ENCODE peak calls at places on chromosomes 11 and 22, in seven cellular contexts. Z is transverse colon, P is A549, W is HepG2, U is K562, O is esophagus muscularis mucosa, S is stomach. K is an unnamed sample.

GRCh38 chr11:64322925-64323260 is 5.0 kb downstream of the PRDX5 start:
- DNase-seq in Z (no peak), P (no peak), W (no peak), U (peak), O (no peak), S (no peak), K (no peak)

GRCh38 chr11:118928870-118929495 is 3.3 kb upstream of the BCL9L start:
- DNase-seq in Z (no peak), P (no peak), W (peak), U (peak), O (no peak), S (no peak), K (peak)

GRCh38 chr11:96969251-96969650 is 579.4 kb downstream of the JRKL start:
- DNase-seq in Z (no peak), P (no peak), W (no peak), U (no peak), O (no peak), S (no peak), K (no peak)

GRCh38 chr11:371716-372590 is 2.7 kb downstream of the B4GALNT4 start:
- DNase-seq in Z (no peak), P (no peak), W (no peak), U (no peak), O (no peak), S (no peak), K (no peak)

GRCh38 chr22:17769716-17770082 is 4.6 kb downstream of the BID start:
- DNase-seq in Z (peak), P (no peak), W (no peak), U (no peak), O (no peak), S (no peak), K (peak)

GRCh38 chr11:57546869-57547518 is 9.6 kb downstream of the SMTNL1 start:
- DNase-seq in Z (no peak), P (peak), W (peak), U (peak), O (no peak), S (no peak), K (no peak)

GRCh38 chr11:11237433-11237832 is 115.6 kb downstream of the CSNK2A3 start:
- DNase-seq in Z (no peak), P (no peak), W (no peak), U (no peak), O (no peak), S (no peak), K (no peak)

GRCh38 chr22:35685731-35686130 is 31.9 kb upstream of the APOL5 start:
- DNase-seq in Z (no peak), P (no peak), W (no peak), U (no peak), O (no peak), S (no peak), K (no peak)

GRCh38 chr22:28967969-28968368 is 84.6 kb downstream of the ZNRF3 start:
- DNase-seq in Z (no peak), P (no peak), W (no peak), U (no peak), O (no peak), S (no peak), K (no peak)

GRCh38 chr22:27029584-27030130 is 372.3 kb downstream of the MIAT start:
- DNase-seq in Z (no peak), P (no peak), W (no peak), U (no peak), O (no peak), S (no peak), K (no peak)

GRCh38 chr11:118212131-118212725 is 12.6 kb downstream of the JAML start:
- DNase-seq in Z (no peak), P (no peak), W (peak), U (no peak), O (no peak), S (peak), K (no peak)

GRCh38 chr22:20431520-20432237 is 5.9 kb downstream of the SCARF2 start:
- DNase-seq in Z (no peak), P (no peak), W (no peak), U (peak), O (no peak), S (no peak), K (peak)

GRCh38 chr11:64864473-64865285 is 13.7 kb downstream of the EHD1 start:
- DNase-seq in Z (peak), P (no peak), W (no peak), U (peak), O (peak), S (no peak), K (peak)

GRCh38 chr11:15842345-15842744 is 514.0 kb downstream of the SOX6 start:
- DNase-seq in Z (no peak), P (no peak), W (no peak), U (no peak), O (no peak), S (no peak), K (no peak)

GRCh38 chr11:132450631-132451030 is 1080.2 kb downstream of the NTM start:
- DNase-seq in Z (no peak), P (no peak), W (no peak), U (no peak), O (no peak), S (no peak), K (no peak)

GRCh38 chr11:60454212-60454611 is 1.4 kb upstream of the MS4A1 start:
- DNase-seq in Z (no peak), P (no peak), W (no peak), U (no peak), O (no peak), S (no peak), K (no peak)

GRCh38 chr11:109034341-109034696 is 369.4 kb downstream of the DDX10 start:
- DNase-seq in Z (no peak), P (no peak), W (no peak), U (no peak), O (peak), S (no peak), K (no peak)

GRCh38 chr22:20811171-20811570 is 37.3 kb downstream of the SERPIND1 start:
- DNase-seq in Z (no peak), P (no peak), W (no peak), U (no peak), O (no peak), S (no peak), K (no peak)

GRCh38 chr11:72263363-72263762 is 19.4 kb upstream of the PHOX2A start:
- DNase-seq in Z (no peak), P (no peak), W (no peak), U (peak), O (no peak), S (no peak), K (no peak)

GRCh38 chr22:39820266-39820665 is 73.3 kb downstream of the ENTHD1 start:
- DNase-seq in Z (no peak), P (peak), W (no peak), U (no peak), O (no peak), S (no peak), K (no peak)

GRCh38 chr11:75380716-75381420 is 18.4 kb upstream of the RPS3 start:
- DNase-seq in Z (peak), P (no peak), W (peak), U (no peak), O (no peak), S (no peak), K (peak)

GRCh38 chr11:110710520-110711381 is 1.5 kb downstream of the ARHGAP20 start:
- DNase-seq in Z (peak), P (no peak), W (peak), U (no peak), O (no peak), S (peak), K (peak)

GRCh38 chr22:19875061-19875530 is 20.4 kb upstream of the GNB1L start:
- DNase-seq in Z (no peak), P (no peak), W (no peak), U (no peak), O (no peak), S (no peak), K (peak)

GRCh38 chr11:74524501-74524900 is 31.0 kb upstream of the LIPT2 start:
- DNase-seq in Z (no peak), P (no peak), W (no peak), U (no peak), O (no peak), S (no peak), K (no peak)

GRCh38 chr22:36933629-36934028 is 20.2 kb downstream of the CSF2RB start:
- DNase-seq in Z (no peak), P (no peak), W (no peak), U (no peak), O (no peak), S (no peak), K (no peak)

GRCh38 chr11:64553554-64554201 is 37.3 kb upstream of the SLC22A12 start:
- DNase-seq in Z (peak), P (peak), W (peak), U (peak), O (no peak), S (peak), K (peak)

GRCh38 chr22:49406047-49406650 is 421.5 kb downstream of the BRD1 start:
- DNase-seq in Z (no peak), P (no peak), W (no peak), U (no peak), O (no peak), S (peak), K (peak)

GRCh38 chr11:44624761-44625221 is 59.3 kb downstream of the CD82 start:
- DNase-seq in Z (peak), P (no peak), W (no peak), U (no peak), O (peak), S (peak), K (peak)
- TF ChIP-seq POLR2A in Z (no peak), P (no peak), W (no peak), U (no peak), O (no peak), S (no peak), K (no peak)

DNA sequence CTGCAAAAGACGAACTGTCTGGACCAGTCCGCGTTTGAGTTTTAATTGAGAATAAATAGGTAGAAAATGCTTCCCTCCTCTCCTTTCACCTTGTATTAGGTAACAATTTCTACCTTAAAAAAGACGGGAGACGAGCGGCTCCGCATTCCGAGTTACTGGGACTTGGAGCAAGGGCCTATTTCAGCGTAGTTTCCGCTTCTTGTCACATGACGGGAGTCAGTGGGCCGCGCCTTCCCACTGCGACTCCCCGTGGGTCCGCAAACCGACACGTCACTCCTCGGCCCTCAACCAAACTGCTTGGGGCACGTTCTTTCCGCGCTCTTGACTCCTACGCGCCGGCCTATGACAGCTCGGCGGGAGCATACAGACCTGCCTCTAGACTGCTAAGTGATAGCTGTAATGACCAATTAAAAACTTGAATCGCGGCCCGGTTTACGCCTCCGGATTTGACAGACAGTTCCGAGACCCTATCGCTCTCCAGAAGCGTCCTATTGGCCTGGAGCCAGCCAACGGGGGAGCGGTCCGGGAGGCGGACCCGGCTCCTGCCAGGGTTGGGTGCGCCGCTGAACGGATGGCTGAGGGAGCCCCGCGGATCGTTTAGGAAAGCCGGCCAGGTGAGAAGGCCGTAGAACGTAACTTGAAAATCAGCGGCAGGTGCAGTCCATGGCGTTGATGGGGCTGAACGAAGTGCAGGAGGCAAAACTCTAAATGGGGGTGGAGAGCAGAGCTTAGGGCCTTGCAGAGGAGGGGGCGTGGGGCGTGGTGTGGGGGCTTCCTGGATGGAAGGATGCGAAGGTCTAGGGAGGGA is at the start of gene STT3A:
- DNase-seq in Z (peak), P (peak), W (peak), U (peak), O (peak), S (peak), K (peak)
- TF ChIP-seq EP300 in Z (no peak), P (no peak), W (peak), U (peak), O (no peak), S (no peak), K (no peak)

DNA sequence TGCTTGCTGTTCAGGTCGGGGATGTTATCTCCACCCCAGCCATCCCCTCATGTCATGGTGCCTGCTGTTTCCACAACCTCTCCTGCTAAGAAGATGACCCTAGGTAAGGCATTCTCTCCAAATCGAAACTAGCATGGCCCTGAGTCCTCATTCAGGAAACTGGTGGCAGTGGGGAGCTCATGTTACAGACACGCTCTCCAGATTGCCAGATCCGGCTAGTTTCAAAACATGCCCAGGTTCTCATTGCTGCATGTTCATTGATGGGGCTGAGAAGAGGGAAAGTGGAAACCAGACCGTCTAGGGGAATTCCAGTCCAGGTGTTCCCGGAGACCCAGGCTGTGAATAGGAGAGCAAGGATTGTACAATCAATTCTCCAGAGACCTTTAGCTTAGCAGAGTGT is 105.6 kb upstream of the KIRREL3 start:
- DNase-seq in Z (no peak), P (no peak), W (no peak), U (no peak), O (peak), S (no peak), K (no peak)
- TF ChIP-seq POLR2A in Z (no peak), P (no peak), W (no peak), U (no peak), O (no peak), S (no peak), K (no peak)

GRCh38 chr11:47987781-47988180 is 7.4 kb downstream of the PTPRJ start:
- DNase-seq in Z (peak), P (no peak), W (no peak), U (no peak), O (no peak), S (peak), K (peak)

GRCh38 chr11:47983464-47984397 is 3.4 kb downstream of the PTPRJ start:
- DNase-seq in Z (no peak), P (no peak), W (no peak), U (no peak), O (no peak), S (no peak), K (no peak)

GRCh38 chr11:47987310-47987709 is 7.0 kb downstream of the PTPRJ start:
- DNase-seq in Z (no peak), P (no peak), W (no peak), U (no peak), O (no peak), S (no peak), K (no peak)

GRCh38 chr11:47986219-47986618 is 5.9 kb downstream of the PTPRJ start:
- DNase-seq in Z (no peak), P (no peak), W (no peak), U (no peak), O (no peak), S (no peak), K (no peak)

GRCh38 chr11:47986742-47987141 is 6.4 kb downstream of the PTPRJ start:
- DNase-seq in Z (no peak), P (no peak), W (no peak), U (no peak), O (no peak), S (no peak), K (no peak)
- TF ChIP-seq EP300 in Z (no peak), P (no peak), W (no peak), U (no peak), O (no peak), S (no peak), K (no peak)

GRCh38 chr22:22689621-22690345 is 45.4 kb downstream of the GGTLC2 start:
- DNase-seq in Z (no peak), P (no peak), W (no peak), U (no peak), O (no peak), S (no peak), K (peak)

GRCh38 chr22:22684605-22685561 is 40.5 kb downstream of the GGTLC2 start:
- DNase-seq in Z (peak), P (no peak), W (no peak), U (peak), O (no peak), S (no peak), K (peak)

GRCh38 chr22:22691055-22691454 is 46.6 kb downstream of the GGTLC2 start:
- DNase-seq in Z (no peak), P (no peak), W (no peak), U (no peak), O (no peak), S (no peak), K (no peak)

GRCh38 chr22:22685586-22685985 is 41.2 kb downstream of the GGTLC2 start:
- DNase-seq in Z (no peak), P (no peak), W (no peak), U (no peak), O (no peak), S (no peak), K (peak)

DNA sequence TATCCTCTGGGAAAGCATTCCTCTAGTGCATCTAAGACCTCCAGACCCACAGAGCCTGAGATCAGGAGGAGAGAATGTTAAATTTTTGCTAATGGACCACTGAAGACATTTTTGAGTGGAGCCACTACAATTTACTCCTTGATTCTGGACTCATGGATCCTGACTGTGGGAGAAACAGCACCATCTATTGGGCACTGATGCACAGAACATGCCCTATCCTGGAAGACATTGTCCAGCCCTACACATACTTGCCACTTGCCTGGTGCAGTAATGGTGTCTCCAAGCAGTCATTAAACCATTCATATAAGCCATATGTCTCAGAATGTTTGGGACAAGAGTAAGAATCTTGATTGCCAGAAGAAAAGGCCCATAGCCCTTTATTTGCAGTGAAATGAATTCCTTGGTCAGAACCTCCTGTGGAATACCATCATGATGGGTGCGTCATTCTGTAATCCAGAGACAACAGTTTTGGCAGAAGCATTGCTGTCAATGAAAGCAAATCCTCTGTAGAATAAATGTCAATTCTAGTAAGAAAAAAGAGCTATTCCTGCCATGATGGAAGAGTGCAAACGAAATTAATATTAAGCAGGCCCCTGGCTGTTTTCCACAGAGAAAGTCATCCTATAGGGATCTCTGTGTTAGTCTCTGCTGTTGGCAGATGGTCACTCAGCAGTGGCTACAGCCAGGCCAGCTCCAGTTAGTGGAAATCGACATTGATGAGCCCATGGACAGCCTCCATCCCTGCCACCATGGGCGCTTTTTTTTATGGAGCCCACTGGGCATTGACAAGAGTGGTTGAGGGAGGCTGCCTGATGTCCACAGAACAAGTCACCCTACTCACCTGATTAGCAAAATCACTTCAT is 43.5 kb downstream of the GGTLC2 start:
- DNase-seq in Z (peak), P (no peak), W (peak), U (peak), O (no peak), S (peak), K (no peak)
- TF ChIP-seq POLR2A in Z (no peak), P (no peak), W (no peak), U (no peak), O (no peak), S (no peak), K (no peak)

GRCh38 chr11:40787243-40787642 is 672.2 kb downstream of the LRRC4C start:
- DNase-seq in Z (no peak), P (no peak), W (no peak), U (no peak), O (no peak), S (no peak), K (no peak)
- TF ChIP-seq EP300 in Z (no peak), P (no peak), W (no peak), U (no peak), O (no peak), S (no peak), K (no peak)

GRCh38 chr11:85481862-85482261 is 145.3 kb downstream of the DLG2 start:
- DNase-seq in Z (no peak), P (no peak), W (no peak), U (no peak), O (no peak), S (no peak), K (no peak)

GRCh38 chr11:85472953-85473352 is 154.2 kb downstream of the DLG2 start:
- DNase-seq in Z (no peak), P (no peak), W (no peak), U (no peak), O (no peak), S (no peak), K (no peak)

GRCh38 chr11:85475637-85476517 is 151.3 kb downstream of the DLG2 start:
- DNase-seq in Z (no peak), P (no peak), W (no peak), U (no peak), O (no peak), S (no peak), K (no peak)
- TF ChIP-seq POLR2A in Z (no peak), P (no peak), W (no peak), U (no peak), O (no peak), S (no peak), K (no peak)

K was measured in sigmoid colon.